ENCODE peak calls at places on chromosome 5, in four cellular contexts. H is body of pancreas, Q is fibroblast of the aortic adventitia, W is pancreas. T is an unnamed sample.

GRCh38 chr5:143554194-143554717 is 150.8 kb upstream of the NR3C1 start:
- DNase-seq in H (no peak), Q (peak; percentile 98), W (no peak), T (no peak)

GRCh38 chr5:5220896-5221295 is 80.8 kb downstream of the ADAMTS16 start:
- DNase-seq in H (no peak), Q (no peak), W (no peak), T (no peak)

GRCh38 chr5:79640571-79641055 is 28.4 kb downstream of the TENT2 start:
- DNase-seq in H (no peak), Q (no peak), W (no peak), T (no peak)

GRCh38 chr5:32711693-32712462 is 757 bp downstream of the NPR3 start:
- DNase-seq in H (peak; percentile 19), Q (peak; percentile 65), W (peak; percentile 67), T (no peak)

GRCh38 chr5:66828551-66829421 is 232.6 kb downstream of the MAST4 start:
- DNase-seq in H (peak; percentile 84), Q (peak; percentile 69), W (peak; percentile 58), T (no peak)

GRCh38 chr5:1885476-1885755 is 2.7 kb upstream of the IRX4 start:
- DNase-seq in H (no peak), Q (no peak), W (peak; percentile 33), T (no peak)

GRCh38 chr5:105168806-105169205 is 1606.2 kb upstream of the NUDT12 start:
- DNase-seq in H (no peak), Q (no peak), W (no peak), T (no peak)

GRCh38 chr5:102910240-102911226 is 155.4 kb downstream of the PAM start:
- DNase-seq in H (no peak), Q (peak; percentile 32), W (no peak), T (no peak)

GRCh38 chr5:45411971-45412612 is 284.1 kb downstream of the HCN1 start:
- DNase-seq in H (no peak), Q (no peak), W (no peak), T (no peak)

GRCh38 chr5:35856186-35857003 is at the start of gene IL7R:
- DNase-seq in H (no peak), Q (peak; percentile 33), W (no peak), T (no peak)

GRCh38 chr5:67176931-67177330 is 19.7 kb downstream of the CD180 start:
- DNase-seq in H (no peak), Q (no peak), W (no peak), T (no peak)

GRCh38 chr5:75933489-75933888 is 149.7 kb upstream of the SV2C start:
- DNase-seq in H (peak; percentile 6), Q (no peak), W (no peak), T (no peak)

GRCh38 chr5:83472508-83473343 is 1.2 kb downstream of the VCAN start:
- DNase-seq in H (peak; percentile 33), Q (no peak), W (peak; percentile 67), T (no peak)

GRCh38 chr5:152305525-152305924 is 99.6 kb downstream of the NMUR2 start:
- DNase-seq in H (no peak), Q (no peak), W (no peak), T (no peak)

GRCh38 chr5:1278216-1278615 is 16.7 kb downstream of the TERT start:
- DNase-seq in H (no peak), Q (no peak), W (peak; percentile 16), T (no peak)

GRCh38 chr5:168889039-168889438 is 309.9 kb upstream of the PANK3 start:
- DNase-seq in H (no peak), Q (no peak), W (no peak), T (no peak)

GRCh38 chr5:23389543-23390215 is 117.7 kb upstream of the PRDM9 start:
- DNase-seq in H (no peak), Q (no peak), W (no peak), T (no peak)

GRCh38 chr5:132272341-132273210 is 15.1 kb downstream of the PDLIM4 start:
- DNase-seq in H (peak; percentile 70), Q (peak; percentile 59), W (peak; percentile 85), T (no peak)

GRCh38 chr5:14186132-14186830 is 43.1 kb downstream of the TRIO start:
- DNase-seq in H (no peak), Q (peak; percentile 84), W (no peak), T (no peak)

GRCh38 chr5:115150512-115150911 is 19.2 kb downstream of the TRIM36 start:
- DNase-seq in H (no peak), Q (no peak), W (no peak), T (no peak)

GRCh38 chr5:90365328-90365727 is 44.2 kb downstream of the CETN3 start:
- DNase-seq in H (no peak), Q (no peak), W (no peak), T (no peak)

GRCh38 chr5:163306421-163306820 is 131.0 kb upstream of the CCNG1 start:
- DNase-seq in H (no peak), Q (peak; percentile 42), W (no peak), T (no peak)

GRCh38 chr5:171773106-171773505 is 12.5 kb upstream of the SMIM23 start:
- DNase-seq in H (no peak), Q (no peak), W (no peak), T (no peak)

GRCh38 chr5:137604348-137605095 is 105.4 kb upstream of the SPOCK1 start:
- DNase-seq in H (no peak), Q (no peak), W (no peak), T (peak; percentile 22)

GRCh38 chr5:405421-405820 is 37.6 kb upstream of the EXOC3 start:
- DNase-seq in H (no peak), Q (no peak), W (no peak), T (no peak)

GRCh38 chr5:52825826-52826225 is 38.1 kb downstream of the ITGA1 start:
- DNase-seq in H (no peak), Q (no peak), W (no peak), T (no peak)

GRCh38 chr5:179916523-179916922 is 8.8 kb upstream of the TBC1D9B start:
- DNase-seq in H (no peak), Q (no peak), W (no peak), T (no peak)

GRCh38 chr5:113771483-113771882 is 258.0 kb downstream of the YTHDC2 start:
- DNase-seq in H (no peak), Q (no peak), W (no peak), T (no peak)

GRCh38 chr5:126681970-126682369 is 81.2 kb downstream of the PHAX start:
- DNase-seq in H (peak; percentile 12), Q (peak; percentile 54), W (no peak), T (no peak)

GRCh38 chr5:76209297-76209696 is 126.1 kb downstream of the SV2C start:
- DNase-seq in H (no peak), Q (no peak), W (no peak), T (no peak)

GRCh38 chr5:123809594-123810172 is 297.7 kb downstream of the CSNK1G3 start:
- DNase-seq in H (peak; percentile 33), Q (no peak), W (no peak), T (peak; percentile 55)

GRCh38 chr5:175202461-175203065 is 241.4 kb downstream of the DRD1 start:
- DNase-seq in H (no peak), Q (peak; percentile 38), W (no peak), T (no peak)

GRCh38 chr5:85049020-85049419 is 664.3 kb upstream of the EDIL3 start:
- DNase-seq in H (no peak), Q (peak; percentile 54), W (no peak), T (peak; percentile 1)

GRCh38 chr5:110048508-110048907 is 358.8 kb downstream of the MAN2A1 start:
- DNase-seq in H (no peak), Q (no peak), W (no peak), T (no peak)

GRCh38 chr5:78203815-78204214 is 90.7 kb downstream of the AP3B1 start:
- DNase-seq in H (no peak), Q (no peak), W (no peak), T (no peak)

GRCh38 chr5:72522607-72523006 is 15.4 kb upstream of the ZNF366 start:
- DNase-seq in H (no peak), Q (no peak), W (no peak), T (no peak)

GRCh38 chr5:18102733-18103132 is 468.5 kb downstream of the TAF11L14 start:
- DNase-seq in H (no peak), Q (no peak), W (no peak), T (no peak)
- TF ChIP-seq CTCF in H (no peak), Q (no peak), W (no peak), T (no peak)

GRCh38 chr5:150146235-150146634 is 9.4 kb downstream of the PDGFRB start:
- DNase-seq in H (no peak), Q (no peak), W (no peak), T (no peak)

GRCh38 chr5:150143725-150144058 is 12.0 kb downstream of the PDGFRB start:
- DNase-seq in H (no peak), Q (peak; percentile 69), W (no peak), T (no peak)

GRCh38 chr5:150142800-150143724 is 12.6 kb downstream of the PDGFRB start:
- DNase-seq in H (peak; percentile 38), Q (peak; percentile 96), W (no peak), T (no peak)

GRCh38 chr5:150144211-150144801 is 11.3 kb downstream of the PDGFRB start:
- DNase-seq in H (no peak), Q (peak; percentile 96), W (no peak), T (no peak)

GRCh38 chr5:150144876-150145275 is 10.8 kb downstream of the PDGFRB start:
- DNase-seq in H (no peak), Q (no peak), W (no peak), T (no peak)
- H3K4me3 ChIP-seq in H (no peak overlapping the region), Q (no peak overlapping the region), W (no peak overlapping the region), T (no peak overlapping the region)

GRCh38 chr5:136063778-136064465 is 35.1 kb downstream of the TGFBI start:
- DNase-seq in H (no peak), Q (no peak), W (no peak), T (no peak)

GRCh38 chr5:136065588-136065987 is 36.8 kb downstream of the TGFBI start:
- DNase-seq in H (no peak), Q (no peak), W (no peak), T (no peak)

GRCh38 chr5:136062563-136063274 is 33.9 kb downstream of the TGFBI start:
- DNase-seq in H (no peak), Q (peak; percentile 66), W (no peak), T (peak; percentile 52)

GRCh38 chr5:136066705-136067271 is 38.0 kb downstream of the TGFBI start:
- DNase-seq in H (peak; percentile 31), Q (peak; percentile 80), W (no peak), T (no peak)

DNA sequence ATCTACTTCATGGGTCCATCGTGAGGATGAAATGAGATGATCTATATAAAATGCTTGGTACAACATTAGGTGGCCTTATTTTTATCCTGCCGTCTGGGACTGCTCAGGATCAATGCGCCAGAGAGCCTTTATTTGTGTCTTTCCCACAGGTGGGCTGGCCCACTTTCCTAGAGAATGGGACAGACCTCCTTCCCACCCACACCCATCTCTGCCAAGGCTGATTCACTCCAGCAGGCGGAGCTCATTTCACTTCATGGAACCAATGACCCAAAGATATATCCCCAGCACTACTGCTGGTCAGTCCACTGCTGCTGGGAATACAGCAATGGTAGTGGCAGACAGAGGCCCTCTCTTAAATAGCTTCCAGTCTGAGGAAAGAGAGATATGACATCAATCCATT is 35.7 kb downstream of the TGFBI start:
- DNase-seq in H (no peak), Q (peak; percentile 55), W (no peak), T (no peak)
- TF ChIP-seq CTCF in H (peak; percentile 5), Q (peak; percentile 54), W (no peak), T (peak; percentile 61)

GRCh38 chr5:177023247-177023703 is 779 bp downstream of the ZNF346 start:
- DNase-seq in H (no peak), Q (peak; percentile 20), W (no peak), T (no peak)

GRCh38 chr5:177027665-177028064 is 5.2 kb downstream of the ZNF346 start:
- DNase-seq in H (no peak), Q (no peak), W (no peak), T (no peak)

GRCh38 chr5:177025139-177025538 is 2.6 kb downstream of the ZNF346 start:
- DNase-seq in H (no peak), Q (peak; percentile 63), W (no peak), T (no peak)

GRCh38 chr5:177022386-177023246 is at the start of gene ZNF346:
- DNase-seq in H (peak; percentile 94), Q (peak; percentile 94), W (peak; percentile 96), T (peak; percentile 64)

GRCh38 chr5:177024559-177024958 is 2.1 kb downstream of the ZNF346 start:
- DNase-seq in H (no peak), Q (no peak), W (no peak), T (no peak)
- H3K4me3 ChIP-seq in H (no peak overlapping the region), Q (no peak overlapping the region), W (no peak overlapping the region), T (no peak overlapping the region)

T was measured in LNCaP clone FGC.